ENCODE peak calls at places on chromosomes 16 and 17, in four cellular contexts. R is SW480, Y is EL, Q is mucosa of gallbladder. D is an unnamed sample.

GRCh38 chr16:19722269-19722952 is 4.3 kb downstream of the IQCK start:
- DNase-seq in R (no peak), Y (no peak), Q (no peak), D (no peak)

GRCh38 chr17:15944720-15945492 is at the start of gene ADORA2B:
- DNase-seq in R (peak), Y (peak), Q (peak), D (peak)

GRCh38 chr17:7707446-7707845 is 2.4 kb downstream of the EFNB3 start:
- DNase-seq in R (no peak), Y (no peak), Q (no peak), D (no peak)

GRCh38 chr17:82328141-82328993 is 5.2 kb downstream of the SECTM1 start:
- DNase-seq in R (no peak), Y (no peak), Q (peak), D (peak)

GRCh38 chr16:11257131-11257938 is 1.3 kb upstream of the SOCS1 start:
- DNase-seq in R (peak), Y (peak), Q (peak), D (peak)

GRCh38 chr16:88014954-88015805 is 63.9 kb downstream of the BANP start:
- DNase-seq in R (no peak), Y (no peak), Q (no peak), D (no peak)

GRCh38 chr17:76687278-76688164 is 23.2 kb downstream of the MXRA7 start:
- DNase-seq in R (no peak), Y (no peak), Q (peak), D (no peak)

GRCh38 chr17:77306790-77307478 is 166.2 kb downstream of the SEC14L1 start:
- DNase-seq in R (no peak), Y (no peak), Q (peak), D (peak)

GRCh38 chr16:83475108-83475507 is 332.7 kb upstream of the HSBP1 start:
- DNase-seq in R (no peak), Y (peak), Q (no peak), D (no peak)

GRCh38 chr17:67156269-67157199 is 88.5 kb downstream of the HELZ start:
- DNase-seq in R (no peak), Y (peak), Q (no peak), D (no peak)

GRCh38 chr16:14527411-14528044 is 102.5 kb downstream of the PARN start:
- DNase-seq in R (no peak), Y (no peak), Q (peak), D (no peak)

GRCh38 chr17:19239544-19239943 is 2.4 kb downstream of the EPN2 start:
- DNase-seq in R (no peak), Y (no peak), Q (no peak), D (no peak)

GRCh38 chr17:44307387-44308186 is 814 bp upstream of the RUNDC3A start:
- DNase-seq in R (peak), Y (peak), Q (no peak), D (no peak)

GRCh38 chr17:66686601-66687000 is 148.3 kb upstream of the CACNG5 start:
- DNase-seq in R (no peak), Y (no peak), Q (no peak), D (no peak)

GRCh38 chr17:80195671-80196529 is 24.2 kb downstream of the SGSH start:
- DNase-seq in R (no peak), Y (peak), Q (no peak), D (no peak)

GRCh38 chr16:65121870-65122723 is at the start of gene CDH11:
- DNase-seq in R (peak), Y (peak), Q (peak), D (peak)

GRCh38 chr17:82871056-82871775 is 31.4 kb upstream of the ZNF750 start:
- DNase-seq in R (no peak), Y (no peak), Q (no peak), D (no peak)

GRCh38 chr16:17432902-17433576 is 37.7 kb downstream of the XYLT1 start:
- DNase-seq in R (no peak), Y (no peak), Q (no peak), D (no peak)

GRCh38 chr16:70695351-70696070 is 9.7 kb upstream of the MTSS2 start:
- DNase-seq in R (peak), Y (peak), Q (peak), D (peak)

GRCh38 chr17:13484020-13484419 is 117.7 kb downstream of the HS3ST3A1 start:
- DNase-seq in R (no peak), Y (peak), Q (no peak), D (no peak)